ENCODE peak calls at places on chromosome 5, in five cellular contexts. E is pons, U is omental fat pad, T is caudate nucleus, O is brain microvascular endothelial cell. R is an unnamed sample.
A peak's percentile ranks its signal among the peaks of the same experiment; 100 is the strongest.

GRCh38 chr5:126449751-126450271 is 26.6 kb downstream of the GRAMD2B start:
- DNase-seq in E (peak; percentile 48), O (peak; percentile 52), U (no peak), T (no peak), R (no peak)

GRCh38 chr5:6556089-6556801 is 76.6 kb downstream of the NSUN2 start:
- DNase-seq in O (peak; percentile 22), E (peak; percentile 42), T (no peak), U (no peak), R (no peak)

GRCh38 chr5:170681013-170681433 is 102.5 kb upstream of the GABRP start:
- DNase-seq in U (no peak), T (no peak), E (no peak), O (peak; percentile 23), R (no peak)

GRCh38 chr5:176619203-176619568 is 9.2 kb upstream of the GPRIN1 start:
- DNase-seq in U (no peak), E (peak; percentile 47), T (peak; percentile 35), O (peak; percentile 87), R (no peak)

GRCh38 chr5:149904977-149905376 is 39.6 kb downstream of the PDE6A start:
- DNase-seq in O (no peak), T (no peak), U (no peak), E (no peak), R (no peak)

GRCh38 chr5:15664961-15665360 is 165.0 kb downstream of the FBXL7 start:
- DNase-seq in T (no peak), U (no peak), O (peak; percentile 12), E (no peak), R (no peak)

GRCh38 chr5:9284781-9285307 is 261.0 kb downstream of the SEMA5A start:
- DNase-seq in O (peak; percentile 33), U (no peak), E (no peak), T (no peak), R (no peak)

GRCh38 chr5:60185230-60186104 is 291.9 kb upstream of the PDE4D start:
- DNase-seq in T (no peak), O (no peak), U (no peak), E (no peak), R (no peak)

GRCh38 chr5:45110399-45110798 is 301.7 kb downstream of the MRPS30 start:
- DNase-seq in E (no peak), T (no peak), U (no peak), O (no peak), R (no peak)

GRCh38 chr5:91212336-91213092 is 170.6 kb downstream of the ARRDC3 start:
- DNase-seq in T (no peak), U (no peak), E (no peak), O (peak; percentile 56), R (peak; percentile 77)

GRCh38 chr5:149320791-149321330 is 24.4 kb upstream of the GRPEL2 start:
- DNase-seq in O (peak; percentile 94), U (peak; percentile 63), E (peak; percentile 67), T (no peak), R (peak; percentile 91)

GRCh38 chr5:31407921-31408714 is 123.8 kb downstream of the DROSHA start:
- DNase-seq in E (no peak), O (no peak), T (no peak), U (no peak), R (no peak)

GRCh38 chr5:26572486-26572885 is 465.9 kb downstream of the CDH9 start:
- DNase-seq in E (peak; percentile 10), U (no peak), O (no peak), T (no peak), R (no peak)

GRCh38 chr5:138542120-138542955 is 698 bp downstream of the ETF1 start:
- DNase-seq in E (no peak), O (no peak), U (no peak), T (no peak), R (no peak)

GRCh38 chr5:130652178-130652577 is 512.9 kb downstream of the HINT1 start:
- DNase-seq in O (peak; percentile 89), T (no peak), U (no peak), E (no peak), R (no peak)

GRCh38 chr5:124651663-124652513 is 94.6 kb downstream of the ZNF608 start:
- DNase-seq in U (no peak), E (peak; percentile 92), O (peak; percentile 77), T (no peak), R (peak; percentile 59)

R was measured in DMS 273 treated with DMSO at 0.1 percent for 48 hours.